ENCODE peak calls at places on chromosomes 1 and 21, in four cellular contexts. One of them, this sample, is unnamed.

GRCh38 chr1:94299627-94300552 is 62.5 kb upstream of the ARHGAP29 start:
- DNase-seq in HepG2: peak
- DNase-seq in H1: no peak
- DNase-seq in K562: no peak
- DNase-seq in this sample: peak

GRCh38 chr1:184386271-184387068 is at the start of gene C1orf21:
- DNase-seq in HepG2: no peak
- DNase-seq in H1: peak
- DNase-seq in K562: peak
- DNase-seq in this sample: peak

GRCh38 chr1:220335668-220336067 is 63.4 kb upstream of the RAB3GAP2 start:
- DNase-seq in H1: no peak
- DNase-seq in HepG2: no peak
- DNase-seq in K562: no peak
- DNase-seq in this sample: no peak

GRCh38 chr1:110048923-110049601 is 14.6 kb downstream of the STRIP1 start:
- DNase-seq in H1: no peak
- DNase-seq in K562: no peak
- DNase-seq in HepG2: peak
- DNase-seq in this sample: no peak

GRCh38 chr1:93450331-93450730 is 2.4 kb downstream of the FNBP1L start:
- DNase-seq in HepG2: no peak
- DNase-seq in H1: no peak
- DNase-seq in K562: no peak
- DNase-seq in this sample: no peak

GRCh38 chr1:244918422-244919319 is 54.3 kb upstream of the HNRNPU start:
- DNase-seq in H1: peak
- DNase-seq in K562: peak
- DNase-seq in HepG2: no peak
- DNase-seq in this sample: no peak

GRCh38 chr1:182588460-182589396 is at the start of gene RNASEL:
- DNase-seq in H1: peak
- DNase-seq in HepG2: no peak
- DNase-seq in K562: peak
- DNase-seq in this sample: peak

GRCh38 chr1:153945131-153945794 is 1.3 kb downstream of the DENND4B start:
- DNase-seq in K562: peak
- DNase-seq in HepG2: no peak
- DNase-seq in H1: no peak
- DNase-seq in this sample: no peak

GRCh38 chr1:214362188-214362882 is 81.4 kb downstream of the SMYD2 start:
- DNase-seq in HepG2: no peak
- DNase-seq in H1: no peak
- DNase-seq in K562: no peak
- DNase-seq in this sample: no peak

GRCh38 chr1:209150114-209150513 is 433.4 kb upstream of the CAMK1G start:
- DNase-seq in HepG2: peak
- DNase-seq in H1: no peak
- DNase-seq in K562: no peak
- DNase-seq in this sample: no peak

GRCh38 chr1:183043872-183044859 is 20.9 kb downstream of the LAMC1 start:
- DNase-seq in K562: no peak
- DNase-seq in HepG2: peak
- DNase-seq in H1: no peak
- DNase-seq in this sample: no peak

GRCh38 chr1:25643962-25644361 is 27.4 kb downstream of the MAN1C1 start:
- DNase-seq in K562: no peak
- DNase-seq in HepG2: no peak
- DNase-seq in H1: peak
- DNase-seq in this sample: no peak

GRCh38 chr1:65149391-65149729 is 1.4 kb downstream of the AK4 start:
- DNase-seq in H1: no peak
- DNase-seq in HepG2: no peak
- DNase-seq in K562: no peak
- DNase-seq in this sample: no peak

GRCh38 chr1:68281946-68282615 is 49.8 kb upstream of the WLS start:
- DNase-seq in HepG2: no peak
- DNase-seq in H1: no peak
- DNase-seq in K562: no peak
- DNase-seq in this sample: peak

GRCh38 chr1:228838717-228839500 is 103.6 kb downstream of the RHOU start:
- DNase-seq in H1: peak
- DNase-seq in HepG2: peak
- DNase-seq in K562: no peak
- DNase-seq in this sample: no peak

GRCh38 chr1:77889240-77889637 is 815 bp downstream of the NEXN start:
- DNase-seq in K562: no peak
- DNase-seq in HepG2: peak
- DNase-seq in H1: no peak
- DNase-seq in this sample: no peak

GRCh38 chr1:15843826-15844572 is 3.5 kb upstream of the SPEN start:
- DNase-seq in K562: no peak
- DNase-seq in HepG2: no peak
- DNase-seq in H1: no peak
- DNase-seq in this sample: no peak

GRCh38 chr1:53893999-53894636 is at the start of gene DIO1:
- DNase-seq in H1: no peak
- DNase-seq in HepG2: peak
- DNase-seq in K562: no peak
- DNase-seq in this sample: no peak

GRCh38 chr1:119674835-119675289 is 26.8 kb upstream of the ZNF697 start:
- DNase-seq in HepG2: peak
- DNase-seq in K562: peak
- DNase-seq in H1: no peak
- DNase-seq in this sample: peak

GRCh38 chr1:12619396-12620141 is 1.6 kb upstream of the DHRS3 start:
- DNase-seq in HepG2: peak
- DNase-seq in H1: peak
- DNase-seq in K562: peak
- DNase-seq in this sample: peak

GRCh38 chr1:12620142-12620865 is 2.3 kb upstream of the DHRS3 start:
- DNase-seq in K562: no peak
- DNase-seq in H1: no peak
- DNase-seq in HepG2: no peak
- DNase-seq in this sample: no peak

GRCh38 chr1:12622506-12622905 is 4.5 kb upstream of the DHRS3 start:
- DNase-seq in K562: no peak
- DNase-seq in HepG2: no peak
- DNase-seq in H1: no peak
- DNase-seq in this sample: no peak

GRCh38 chr1:12620931-12621330 is 2.9 kb upstream of the DHRS3 start:
- DNase-seq in K562: no peak
- DNase-seq in H1: no peak
- DNase-seq in HepG2: no peak
- DNase-seq in this sample: no peak

GRCh38 chr1:12621346-12622320 is 3.6 kb upstream of the DHRS3 start:
- DNase-seq in HepG2: no peak
- DNase-seq in K562: no peak
- DNase-seq in H1: no peak
- DNase-seq in this sample: no peak
- TF ChIP-seq FOSL1 in HepG2: no peak
- TF ChIP-seq FOSL1 in K562: no peak
- TF ChIP-seq FOSL1 in H1: no peak
- TF ChIP-seq FOSL1 in this sample: no peak

GRCh38 chr21:25709684-25710265 is 24.9 kb downstream of the ATP5PF start:
- DNase-seq in H1: no peak
- DNase-seq in K562: no peak
- DNase-seq in HepG2: no peak
- DNase-seq in this sample: no peak

GRCh38 chr21:25710550-25710949 is 24.2 kb downstream of the ATP5PF start:
- DNase-seq in HepG2: no peak
- DNase-seq in K562: no peak
- DNase-seq in H1: no peak
- DNase-seq in this sample: no peak

DNA sequence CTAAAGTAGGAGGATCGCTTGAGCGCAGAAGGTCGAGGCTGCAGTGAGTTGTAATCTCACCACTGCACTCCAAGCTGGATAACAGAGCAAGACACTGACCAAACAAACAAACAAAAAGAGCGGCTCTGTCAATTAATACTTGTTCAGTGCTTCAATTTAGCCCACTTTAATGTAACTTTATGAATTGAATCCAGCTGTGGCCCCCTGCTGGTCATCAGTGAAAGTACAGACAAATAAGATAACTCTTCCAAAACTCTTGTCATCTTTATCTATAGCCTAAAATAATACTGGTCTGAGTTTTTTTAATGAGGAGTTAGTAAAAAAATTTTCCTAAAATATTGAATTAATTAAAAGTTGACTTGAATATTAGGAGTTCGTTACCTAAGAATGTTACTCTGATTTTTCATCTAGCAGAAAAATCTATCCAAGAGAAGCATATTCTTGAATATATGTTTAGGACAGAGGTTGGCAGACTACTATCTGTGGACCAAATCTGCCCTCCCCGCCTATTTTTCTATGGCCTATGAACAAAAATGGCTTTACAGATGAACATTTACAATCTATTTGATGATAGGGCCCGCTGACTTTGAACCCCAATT is 26.1 kb downstream of the ATP5PF start:
- DNase-seq in K562: peak
- DNase-seq in HepG2: peak
- DNase-seq in H1: no peak
- DNase-seq in this sample: peak
- TF ChIP-seq CEBPB in K562: no peak
- TF ChIP-seq CEBPB in HepG2: no peak
- TF ChIP-seq CEBPB in H1: no peak
- TF ChIP-seq CEBPB in this sample: no peak

GRCh38 chr1:179034720-179035119 is 9.0 kb downstream of the FAM20B start:
- DNase-seq in K562: no peak
- DNase-seq in H1: no peak
- DNase-seq in HepG2: no peak
- DNase-seq in this sample: no peak
- TF ChIP-seq ZNF274 in K562: no peak
- TF ChIP-seq ZNF274 in H1: no peak
- TF ChIP-seq ZNF274 in HepG2: no peak
- TF ChIP-seq ZNF274 in this sample: no peak

DNA sequence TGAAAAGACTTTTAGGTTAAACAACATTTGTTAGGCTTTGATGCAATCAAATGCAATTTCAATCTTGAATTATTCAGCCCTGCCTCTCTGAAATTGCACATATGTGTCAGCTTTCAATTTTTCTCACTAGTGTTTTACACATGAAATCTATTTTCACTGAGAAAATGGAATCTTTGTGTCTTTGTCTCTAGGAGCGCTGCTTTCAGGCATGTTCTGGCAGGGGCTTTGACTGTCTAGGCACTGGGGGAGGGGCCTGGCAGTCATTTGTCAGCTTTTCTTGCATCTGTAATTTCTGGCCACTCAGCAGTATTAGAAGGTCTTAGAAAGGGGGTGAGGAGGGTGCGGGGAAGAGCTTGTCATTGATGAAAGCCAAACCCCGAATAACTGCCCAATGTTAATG is 264.4 kb downstream of the PTPRC start:
- DNase-seq in HepG2: no peak
- DNase-seq in H1: no peak
- DNase-seq in K562: no peak
- DNase-seq in this sample: no peak
- TF ChIP-seq FOSL1 in HepG2: no peak
- TF ChIP-seq FOSL1 in H1: no peak
- TF ChIP-seq FOSL1 in K562: no peak
- TF ChIP-seq FOSL1 in this sample: no peak

GRCh38 chr1:193121616-193122593 is at the start of gene CDC73:
- DNase-seq in H1: peak
- DNase-seq in HepG2: peak
- DNase-seq in K562: peak
- DNase-seq in this sample: peak
- TF ChIP-seq CEBPB in H1: no peak
- TF ChIP-seq CEBPB in HepG2: no peak
- TF ChIP-seq CEBPB in K562: no peak
- TF ChIP-seq CEBPB in this sample: no peak

GRCh38 chr1:22804333-22804906 is 93.8 kb downstream of the EPHB2 start:
- DNase-seq in H1: no peak
- DNase-seq in K562: no peak
- DNase-seq in HepG2: no peak
- DNase-seq in this sample: no peak
- TF ChIP-seq ZNF274 in H1: no peak
- TF ChIP-seq ZNF274 in K562: no peak
- TF ChIP-seq ZNF274 in HepG2: no peak
- TF ChIP-seq ZNF274 in this sample: no peak

GRCh38 chr1:163366555-163366954 is 44.8 kb downstream of the NUF2 start:
- DNase-seq in K562: no peak
- DNase-seq in H1: no peak
- DNase-seq in HepG2: no peak
- DNase-seq in this sample: no peak
- TF ChIP-seq FOSL1 in K562: no peak
- TF ChIP-seq FOSL1 in H1: no peak
- TF ChIP-seq FOSL1 in HepG2: no peak
- TF ChIP-seq FOSL1 in this sample: no peak

DNA sequence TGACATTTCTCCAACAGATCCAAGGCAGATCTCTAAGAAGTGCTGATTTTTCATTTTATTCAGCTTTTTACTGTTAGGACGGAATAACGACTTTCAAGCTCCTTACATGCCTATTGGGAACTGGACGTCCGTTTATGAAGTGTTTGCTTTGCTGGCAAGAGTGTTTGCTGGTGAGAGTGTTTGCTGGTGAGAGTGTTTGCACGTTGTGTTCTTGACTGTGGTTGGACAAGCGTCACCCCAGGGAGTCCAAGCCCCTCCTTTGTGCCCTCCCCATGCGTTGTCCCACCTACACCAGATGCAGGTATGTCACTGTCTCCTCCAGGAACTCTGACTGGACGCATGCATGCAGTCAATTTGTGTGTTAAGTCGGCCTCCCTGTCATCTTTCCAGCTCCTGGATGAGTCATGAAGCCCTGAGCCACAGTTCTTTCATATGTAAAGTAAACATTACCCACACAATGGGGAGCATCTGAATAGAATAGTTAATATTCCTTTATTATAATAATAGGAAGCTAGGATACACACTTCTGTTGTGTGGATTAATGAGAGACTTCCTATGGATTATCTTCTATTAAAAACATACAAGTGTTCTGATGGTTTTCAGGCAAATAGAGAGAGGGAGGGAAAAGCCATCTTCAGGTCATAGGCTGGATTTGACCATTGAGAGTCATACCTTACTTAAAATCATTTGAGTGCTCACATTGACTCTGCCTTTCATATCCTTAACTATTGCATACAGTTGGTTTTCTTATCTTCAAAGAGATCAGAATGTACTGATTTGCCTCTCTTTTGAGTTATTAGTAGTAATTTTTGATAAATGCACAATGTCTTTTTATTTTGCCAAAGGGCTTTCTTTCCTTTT is 119.2 kb downstream of the GALNT2 start:
- DNase-seq in HepG2: peak
- DNase-seq in H1: no peak
- DNase-seq in K562: no peak
- DNase-seq in this sample: peak
- TF ChIP-seq CEBPB in HepG2: no peak
- TF ChIP-seq CEBPB in H1: no peak
- TF ChIP-seq CEBPB in K562: no peak
- TF ChIP-seq CEBPB in this sample: no peak

DNA sequence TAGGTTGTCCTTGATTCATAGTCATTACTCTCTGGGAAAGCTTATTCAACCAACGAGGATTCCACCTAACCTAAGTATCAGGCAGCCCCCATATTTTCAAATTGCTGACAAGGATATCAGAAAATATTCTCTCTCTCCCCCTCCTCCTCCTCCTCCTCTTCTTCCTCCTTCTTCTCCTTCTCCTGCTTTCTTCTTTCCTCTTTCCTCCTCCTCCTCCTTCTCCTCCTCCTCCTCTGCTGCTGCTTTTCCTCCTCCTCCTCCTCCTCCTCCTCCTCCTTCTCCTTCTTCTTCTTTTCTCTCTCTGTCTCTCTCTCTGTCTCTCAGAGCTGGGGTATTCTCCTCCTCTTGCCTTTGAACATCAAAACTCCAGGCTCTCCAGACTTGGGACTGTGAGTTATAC is 2.5 kb upstream of the IGSF9 start:
- DNase-seq in HepG2: no peak
- DNase-seq in K562: no peak
- DNase-seq in H1: no peak
- DNase-seq in this sample: no peak
- TF ChIP-seq ZNF274 in HepG2: no peak
- TF ChIP-seq ZNF274 in K562: no peak
- TF ChIP-seq ZNF274 in H1: no peak
- TF ChIP-seq ZNF274 in this sample: no peak